ENCODE peak calls at places on chromosome 9, in seven cellular contexts. X, T, F, E, D, S and R are unnamed samples.

GRCh38 chr9:33473216-33473615 is 508 bp downstream of the NOL6 start:
- DNase-seq in F (no peak), S (peak), X (no peak), T (peak), D (no peak), E (no peak), R (peak)

GRCh38 chr9:95852059-95853032 is 23.1 kb upstream of the ERCC6L2 start:
- DNase-seq in E (no peak), F (no peak), T (no peak), X (no peak), D (no peak), S (peak), R (no peak)

GRCh38 chr9:32886021-32886420 is 102.7 kb downstream of the TMEM215 start:
- DNase-seq in S (no peak), F (no peak), X (no peak), T (no peak), D (no peak), E (no peak), R (no peak)

GRCh38 chr9:70672136-70672535 is 257.7 kb upstream of the KLF9 start:
- DNase-seq in X (no peak), F (no peak), S (no peak), T (no peak), D (no peak), E (no peak), R (no peak)

GRCh38 chr9:108994695-108995094 is 18.6 kb downstream of the CTNNAL1 start:
- DNase-seq in T (no peak), F (no peak), S (peak), X (no peak), E (no peak), D (no peak), R (no peak)

GRCh38 chr9:131676431-131676972 is 63.4 kb downstream of the RAPGEF1 start:
- DNase-seq in S (no peak), F (no peak), E (no peak), D (no peak), X (peak), T (no peak), R (no peak)

GRCh38 chr9:89342213-89342612 is 23.9 kb downstream of the SECISBP2 start:
- DNase-seq in S (peak), E (no peak), D (no peak), F (no peak), X (no peak), T (no peak), R (no peak)

GRCh38 chr9:3848445-3849114 is 322.8 kb upstream of the RFX3 start:
- DNase-seq in F (no peak), D (no peak), E (no peak), X (no peak), T (no peak), S (no peak), R (no peak)

GRCh38 chr9:112017878-112018277 is 121.3 kb downstream of the UGCG start:
- DNase-seq in E (no peak), F (no peak), X (no peak), D (no peak), T (no peak), S (no peak), R (no peak)

GRCh38 chr9:90795879-90796317 is 5.7 kb upstream of the SYK start:
- DNase-seq in F (no peak), T (no peak), D (no peak), X (no peak), S (no peak), E (no peak), R (no peak)

GRCh38 chr9:123338710-123339665 is 17.0 kb upstream of the CRB2 start:
- DNase-seq in D (no peak), T (no peak), E (no peak), X (peak), F (no peak), S (peak), R (no peak)

GRCh38 chr9:135907006-135907434 is 326 bp downstream of the CAMSAP1 start:
- DNase-seq in F (no peak), S (no peak), D (no peak), T (no peak), E (no peak), X (peak), R (no peak)

GRCh38 chr9:5838884-5839571 is 6.1 kb upstream of the ERMP1 start:
- DNase-seq in D (peak), X (peak), F (no peak), E (no peak), T (no peak), S (peak), R (no peak)

GRCh38 chr9:134989206-134990065 is 71.7 kb upstream of the FCN1 start:
- DNase-seq in D (no peak), F (peak), T (peak), X (no peak), E (no peak), S (no peak), R (no peak)

GRCh38 chr9:4620046-4620765 is 41.9 kb upstream of the PLPP6 start:
- DNase-seq in D (no peak), S (no peak), T (no peak), X (no peak), E (no peak), F (no peak), R (no peak)

GRCh38 chr9:74562611-74563010 is 65.5 kb downstream of the RORB start:
- DNase-seq in F (no peak), E (no peak), T (no peak), D (no peak), S (no peak), X (no peak), R (no peak)

GRCh38 chr9:33329117-33329563 is 38.8 kb downstream of the NFX1 start:
- DNase-seq in E (no peak), X (peak), T (peak), F (no peak), S (no peak), D (no peak), R (no peak)

GRCh38 chr9:82133973-82134372 is 145.4 kb downstream of the SPATA31D1 start:
- DNase-seq in S (no peak), X (no peak), T (no peak), F (no peak), E (no peak), D (no peak), R (no peak)

GRCh38 chr9:110590816-110591215 is 11.3 kb upstream of the SVEP1 start:
- DNase-seq in F (no peak), D (no peak), T (no peak), S (no peak), X (no peak), E (no peak), R (no peak)

GRCh38 chr9:128927731-128928411 is 7.1 kb downstream of the PHYHD1 start:
- DNase-seq in D (peak), F (no peak), X (peak), S (peak), T (no peak), E (no peak), R (no peak)

GRCh38 chr9:111463036-111463435 is 21.1 kb downstream of the ECPAS start:
- DNase-seq in T (no peak), E (no peak), D (no peak), S (no peak), X (no peak), F (no peak), R (no peak)

GRCh38 chr9:86721843-86722705 is 225.2 kb downstream of the GAS1 start:
- DNase-seq in T (no peak), X (no peak), F (no peak), S (no peak), E (no peak), D (no peak), R (no peak)

GRCh38 chr9:115204827-115205506 is 87.0 kb upstream of the TNC start:
- DNase-seq in S (no peak), E (no peak), X (no peak), T (no peak), F (no peak), D (no peak), R (no peak)

GRCh38 chr9:136640176-136641086 is 22.3 kb upstream of the EGFL7 start:
- DNase-seq in T (no peak), S (no peak), E (no peak), F (no peak), D (no peak), X (no peak), R (no peak)

GRCh38 chr9:37806271-37806670 is 5.7 kb downstream of the DCAF10 start:
- DNase-seq in D (no peak), X (no peak), S (no peak), F (no peak), T (no peak), E (no peak), R (no peak)

GRCh38 chr9:125189011-125189360 is 617 bp downstream of the PPP6C start:
- DNase-seq in S (peak), D (no peak), F (no peak), E (no peak), X (peak), T (no peak), R (no peak)

GRCh38 chr9:134853893-134854292 is 26.7 kb upstream of the FCN2 start:
- DNase-seq in X (no peak), T (peak), F (peak), S (no peak), E (no peak), D (no peak), R (no peak)

GRCh38 chr9:135029871-135030710 is 57.4 kb upstream of the OLFM1 start:
- DNase-seq in T (no peak), D (no peak), F (no peak), S (no peak), E (no peak), X (no peak), R (no peak)

GRCh38 chr9:134335095-134335489 is 8.8 kb downstream of the RXRA start:
- DNase-seq in T (no peak), F (no peak), S (no peak), X (no peak), D (no peak), E (no peak), R (no peak)

GRCh38 chr9:37529111-37529510 is 43.4 kb downstream of the POLR1E start:
- DNase-seq in D (no peak), S (no peak), X (peak), F (no peak), T (no peak), E (peak), R (no peak)

GRCh38 chr9:115668506-115668905 is 485.1 kb upstream of the PAPPA start:
- DNase-seq in T (no peak), X (no peak), E (no peak), F (no peak), D (no peak), S (no peak), R (no peak)

GRCh38 chr9:68822596-68823165 is 117.6 kb downstream of the PIP5K1B start:
- DNase-seq in S (no peak), D (no peak), F (no peak), X (peak), E (no peak), T (no peak), R (no peak)

GRCh38 chr9:68827833-68828744 is 123.0 kb downstream of the PIP5K1B start:
- DNase-seq in E (no peak), D (no peak), F (no peak), T (no peak), X (no peak), S (peak), R (no peak)

GRCh38 chr9:68825755-68826500 is 120.9 kb downstream of the PIP5K1B start:
- DNase-seq in D (no peak), X (no peak), S (no peak), F (no peak), T (no peak), E (no peak), R (no peak)
- TF ChIP-seq POLR2AphosphoS5 in D (no peak), X (no peak), S (no peak), F (no peak), T (no peak), E (no peak), R (no peak)

GRCh38 chr9:22009563-22009867 is 410 bp upstream of the CDKN2B start:
- DNase-seq in S (no peak), E (no peak), D (no peak), T (no peak), F (no peak), X (no peak), R (no peak)

GRCh38 chr9:22010881-22011625 is 1.9 kb upstream of the CDKN2B start:
- DNase-seq in F (no peak), X (no peak), T (no peak), S (no peak), E (no peak), D (no peak), R (no peak)

GRCh38 chr9:22005700-22006605 is 3.2 kb downstream of the CDKN2B start:
- DNase-seq in S (no peak), D (no peak), E (no peak), F (no peak), T (no peak), X (no peak), R (no peak)

GRCh38 chr9:22005083-22005699 is 3.9 kb downstream of the CDKN2B start:
- DNase-seq in F (no peak), D (no peak), E (no peak), S (no peak), T (no peak), X (no peak), R (no peak)

DNA sequence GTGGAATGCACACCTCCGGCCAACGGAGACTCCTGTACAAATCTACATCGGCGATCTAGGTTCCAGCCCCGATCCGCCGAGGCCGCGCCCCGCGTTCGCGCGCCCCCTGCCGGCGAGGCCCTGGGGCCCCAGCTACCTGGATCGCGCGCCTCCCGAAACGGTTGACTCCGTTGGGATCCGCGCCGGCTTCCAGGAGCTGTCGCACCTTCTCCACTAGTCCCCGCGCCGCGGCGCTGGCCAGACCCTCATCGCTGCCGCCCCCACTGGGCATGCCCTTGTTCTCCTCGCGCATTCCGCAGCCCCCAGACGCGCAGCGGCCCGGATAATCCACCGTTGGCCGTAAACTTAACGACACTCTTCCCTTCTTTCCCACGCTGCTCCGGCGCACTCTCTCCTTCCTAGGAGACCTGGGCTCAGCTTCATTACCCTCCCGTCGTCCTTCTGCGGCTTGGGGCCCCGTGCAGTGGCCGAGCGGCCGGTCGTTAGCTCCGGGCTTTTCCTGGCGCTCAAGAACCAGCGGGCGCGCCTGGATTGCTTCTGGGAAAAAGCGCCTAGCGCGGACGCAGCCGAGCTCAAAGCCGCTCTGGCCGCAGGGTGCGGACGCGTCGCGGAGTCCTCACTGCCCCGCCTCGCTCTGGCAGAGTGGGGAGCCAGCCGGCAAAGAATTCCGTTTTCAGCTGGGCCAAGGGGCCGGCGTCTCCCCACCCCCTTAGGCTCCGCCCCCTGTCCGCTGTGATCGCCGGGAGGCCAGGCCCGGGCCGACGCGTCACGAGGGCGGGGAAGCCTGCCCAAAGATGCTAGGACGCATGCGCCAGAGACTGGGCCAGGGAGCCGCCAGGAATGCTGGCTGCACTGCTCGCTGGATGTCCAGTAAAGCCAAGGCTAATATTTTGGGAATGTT is at the start of gene CDKN2B:
- DNase-seq in T (peak), F (peak), D (peak), S (no peak), X (peak), E (peak), R (peak)
- TF ChIP-seq POLR2A in T (no peak), F (peak), D (peak), S (no peak), X (peak), E (no peak), R (no peak)

GRCh38 chr9:7907636-7908195 is 108.1 kb upstream of the DMAC1 start:
- DNase-seq in E (no peak), D (no peak), T (no peak), S (no peak), F (no peak), X (no peak), R (no peak)
- TF ChIP-seq POLR2AphosphoS5 in E (no peak), D (no peak), T (no peak), S (no peak), F (no peak), X (no peak), R (no peak)

DNA sequence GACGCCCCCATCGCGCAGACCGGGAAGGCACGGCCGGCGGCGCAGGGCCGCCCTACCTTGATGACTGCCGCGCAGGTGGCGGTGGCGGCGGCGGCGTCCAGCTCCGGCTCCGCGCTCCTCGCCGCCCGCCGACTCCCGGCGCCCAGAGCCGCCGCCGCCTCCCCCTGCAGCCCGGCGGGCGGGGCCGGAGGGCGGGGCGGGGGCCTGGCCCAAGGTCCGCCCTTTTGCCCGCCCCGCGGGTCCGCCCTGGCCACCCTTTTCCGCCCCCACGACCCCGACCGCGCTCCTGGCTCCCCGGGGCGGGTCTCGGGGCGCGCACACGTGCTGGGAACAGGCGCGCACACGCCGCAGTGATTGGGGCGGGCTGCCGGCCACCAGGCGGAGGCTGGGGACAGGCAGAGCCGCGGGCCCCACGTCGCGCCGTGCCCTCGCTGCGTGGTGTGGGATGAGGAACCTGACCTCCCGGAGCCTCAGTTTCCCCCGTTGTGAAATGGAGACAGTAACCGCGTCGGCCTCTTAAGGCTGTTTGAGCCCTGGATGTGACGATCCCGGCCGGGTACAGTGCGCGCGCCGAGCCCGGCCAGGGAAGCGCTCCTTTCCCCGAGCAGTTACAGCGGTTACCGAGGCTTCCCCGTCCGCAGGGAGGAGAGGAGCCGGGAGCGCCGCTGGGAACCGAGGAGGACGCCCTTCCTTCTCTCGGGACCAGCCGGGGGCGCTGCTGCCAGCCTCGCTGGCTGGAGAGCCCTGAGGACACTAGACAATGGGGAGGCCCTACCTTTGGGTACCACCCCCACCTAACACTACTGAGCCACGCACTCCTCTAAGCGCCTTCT is at the start of gene CORO2A:
- DNase-seq in F (no peak), X (peak), T (no peak), D (peak), S (peak), E (peak), R (no peak)
- TF ChIP-seq POLR2A in F (no peak), X (peak), T (no peak), D (no peak), S (peak), E (no peak), R (no peak)

DNA sequence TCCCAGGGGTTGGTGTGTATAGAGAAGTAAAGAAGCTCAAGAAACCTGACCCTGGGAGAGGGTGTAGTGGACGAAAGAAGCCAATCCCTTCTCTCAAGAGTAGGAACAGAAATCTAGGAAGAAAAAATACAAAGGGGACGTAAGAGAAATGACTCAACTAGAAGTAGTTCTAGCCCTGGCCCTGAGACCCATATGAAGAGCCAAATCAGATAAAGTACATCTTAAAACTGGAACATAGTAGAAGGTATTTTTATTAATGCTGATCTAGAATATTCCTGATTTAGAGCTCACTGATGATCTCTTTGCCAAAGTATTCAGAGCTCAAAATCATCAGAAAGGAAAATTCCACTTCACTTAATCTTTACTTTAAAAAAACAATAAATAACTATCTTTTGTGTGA is 184.8 kb downstream of the MLLT3 start:
- DNase-seq in T (no peak), D (no peak), S (no peak), F (no peak), E (no peak), X (no peak), R (no peak)
- TF ChIP-seq POLR2AphosphoS5 in T (no peak), D (no peak), S (no peak), F (no peak), E (no peak), X (no peak), R (no peak)

GRCh38 chr9:127860779-127861178 is 6.3 kb upstream of the ENG start:
- DNase-seq in X (no peak), T (no peak), E (no peak), D (no peak), F (no peak), S (no peak), R (no peak)

GRCh38 chr9:127862075-127863011 is 7.9 kb upstream of the ENG start:
- DNase-seq in S (peak), T (no peak), E (no peak), X (peak), D (no peak), F (no peak), R (no peak)

GRCh38 chr9:127863179-127863578 is 8.7 kb upstream of the ENG start:
- DNase-seq in X (no peak), F (no peak), S (no peak), T (no peak), E (no peak), D (no peak), R (no peak)

GRCh38 chr9:127858041-127858512 is 3.6 kb upstream of the ENG start:
- DNase-seq in T (no peak), D (no peak), S (no peak), X (no peak), E (no peak), F (no peak), R (no peak)

DNA sequence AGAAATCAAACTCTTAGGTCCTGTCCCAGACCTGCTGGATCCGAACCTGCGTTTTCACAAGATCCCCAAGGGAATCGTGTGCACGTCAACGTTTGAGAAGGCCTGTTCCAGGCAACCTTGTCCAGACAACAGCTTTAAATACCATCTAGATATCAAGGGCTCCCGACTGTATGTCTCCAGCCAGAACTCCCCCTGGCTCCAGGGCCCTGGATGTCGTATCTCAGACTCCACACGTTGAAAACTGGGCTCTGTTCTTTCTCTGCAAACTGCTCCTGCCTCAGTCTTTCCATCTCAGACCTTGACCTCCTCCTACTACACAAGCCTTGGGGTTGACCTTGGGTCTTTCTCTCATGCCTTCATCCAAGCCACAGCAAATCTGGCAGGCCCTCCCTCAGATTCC is 5.8 kb upstream of the ENG start:
- DNase-seq in X (no peak), D (no peak), E (no peak), S (no peak), T (no peak), F (no peak), R (no peak)
- TF ChIP-seq POLR2A in X (no peak), D (no peak), E (no peak), S (no peak), T (no peak), F (no peak), R (no peak)